ENCODE peak calls at places on chromosomes 12 and 14, in ten cellular contexts. One of them, this sample, is unnamed.

GRCh38 chr14:74356892-74357575 is 8.8 kb downstream of the VRTN start:
- DNase-seq in endothelial cell: no peak
- DNase-seq in activated T-cell treated with anti-CD3 and anti-CD28 coated beads, Interleukin-2, amount 50 U/mL, for 4 hours: no peak
- DNase-seq in naive B cell: no peak
- DNase-seq in heart right ventricle: no peak
- DNase-seq in T follicular helper cell: no peak
- DNase-seq in cardiac muscle cell: no peak
- DNase-seq in A549: no peak
- DNase-seq in HepG2: no peak
- DNase-seq in activated CD4-positive, alpha-beta T cell treated with anti-CD3 and anti-CD28 coated beads, Interleukin-2, amount 10 ng/mL, durations not matched to agents 7 days and 5 days: no peak
- DNase-seq in this sample: no peak

GRCh38 chr12:90287585-90287984 is 578.9 kb upstream of the ATP2B1 start:
- DNase-seq in endothelial cell: no peak
- DNase-seq in activated T-cell treated with anti-CD3 and anti-CD28 coated beads, Interleukin-2, amount 50 U/mL, for 4 hours: no peak
- DNase-seq in naive B cell: no peak
- DNase-seq in heart right ventricle: no peak
- DNase-seq in T follicular helper cell: no peak
- DNase-seq in cardiac muscle cell: no peak
- DNase-seq in A549: no peak
- DNase-seq in HepG2: no peak
- DNase-seq in activated CD4-positive, alpha-beta T cell treated with anti-CD3 and anti-CD28 coated beads, Interleukin-2, amount 10 ng/mL, durations not matched to agents 7 days and 5 days: no peak
- DNase-seq in this sample: no peak

GRCh38 chr14:90489306-90489705 is 92.5 kb downstream of the CALM1 start:
- DNase-seq in endothelial cell: no peak
- DNase-seq in activated T-cell treated with anti-CD3 and anti-CD28 coated beads, Interleukin-2, amount 50 U/mL, for 4 hours: no peak
- DNase-seq in naive B cell: no peak
- DNase-seq in heart right ventricle: no peak
- DNase-seq in T follicular helper cell: no peak
- DNase-seq in cardiac muscle cell: no peak
- DNase-seq in A549: no peak
- DNase-seq in HepG2: no peak
- DNase-seq in activated CD4-positive, alpha-beta T cell treated with anti-CD3 and anti-CD28 coated beads, Interleukin-2, amount 10 ng/mL, durations not matched to agents 7 days and 5 days: no peak
- DNase-seq in this sample: no peak

GRCh38 chr12:88958961-88959360 is 378.7 kb upstream of the KITLG start:
- DNase-seq in endothelial cell: no peak
- DNase-seq in activated T-cell treated with anti-CD3 and anti-CD28 coated beads, Interleukin-2, amount 50 U/mL, for 4 hours: no peak
- DNase-seq in naive B cell: no peak
- DNase-seq in heart right ventricle: no peak
- DNase-seq in T follicular helper cell: no peak
- DNase-seq in cardiac muscle cell: no peak
- DNase-seq in A549: no peak
- DNase-seq in HepG2: no peak
- DNase-seq in activated CD4-positive, alpha-beta T cell treated with anti-CD3 and anti-CD28 coated beads, Interleukin-2, amount 10 ng/mL, durations not matched to agents 7 days and 5 days: no peak
- DNase-seq in this sample: no peak

GRCh38 chr12:126337556-126337955 is 1272.3 kb downstream of the AACS start:
- DNase-seq in endothelial cell: no peak
- DNase-seq in activated T-cell treated with anti-CD3 and anti-CD28 coated beads, Interleukin-2, amount 50 U/mL, for 4 hours: no peak
- DNase-seq in naive B cell: no peak
- DNase-seq in heart right ventricle: no peak
- DNase-seq in T follicular helper cell: no peak
- DNase-seq in cardiac muscle cell: peak
- DNase-seq in A549: no peak
- DNase-seq in HepG2: no peak
- DNase-seq in activated CD4-positive, alpha-beta T cell treated with anti-CD3 and anti-CD28 coated beads, Interleukin-2, amount 10 ng/mL, durations not matched to agents 7 days and 5 days: no peak
- DNase-seq in this sample: no peak

GRCh38 chr14:42884100-42884499 is 1277.4 kb downstream of the LRFN5 start:
- DNase-seq in endothelial cell: no peak
- DNase-seq in activated T-cell treated with anti-CD3 and anti-CD28 coated beads, Interleukin-2, amount 50 U/mL, for 4 hours: no peak
- DNase-seq in naive B cell: no peak
- DNase-seq in heart right ventricle: no peak
- DNase-seq in T follicular helper cell: no peak
- DNase-seq in cardiac muscle cell: peak
- DNase-seq in A549: peak
- DNase-seq in HepG2: no peak
- DNase-seq in activated CD4-positive, alpha-beta T cell treated with anti-CD3 and anti-CD28 coated beads, Interleukin-2, amount 10 ng/mL, durations not matched to agents 7 days and 5 days: no peak
- DNase-seq in this sample: no peak

GRCh38 chr14:96091149-96091693 is 52.1 kb downstream of the C14orf132 start:
- DNase-seq in endothelial cell: no peak
- DNase-seq in activated T-cell treated with anti-CD3 and anti-CD28 coated beads, Interleukin-2, amount 50 U/mL, for 4 hours: no peak
- DNase-seq in naive B cell: no peak
- DNase-seq in heart right ventricle: no peak
- DNase-seq in T follicular helper cell: no peak
- DNase-seq in cardiac muscle cell: no peak
- DNase-seq in A549: no peak
- DNase-seq in HepG2: no peak
- DNase-seq in activated CD4-positive, alpha-beta T cell treated with anti-CD3 and anti-CD28 coated beads, Interleukin-2, amount 10 ng/mL, durations not matched to agents 7 days and 5 days: no peak
- DNase-seq in this sample: no peak

GRCh38 chr14:104039214-104039613 is 46.3 kb upstream of the ASPG start:
- DNase-seq in endothelial cell: no peak
- DNase-seq in activated T-cell treated with anti-CD3 and anti-CD28 coated beads, Interleukin-2, amount 50 U/mL, for 4 hours: no peak
- DNase-seq in naive B cell: no peak
- DNase-seq in heart right ventricle: no peak
- DNase-seq in T follicular helper cell: no peak
- DNase-seq in cardiac muscle cell: no peak
- DNase-seq in A549: no peak
- DNase-seq in HepG2: no peak
- DNase-seq in activated CD4-positive, alpha-beta T cell treated with anti-CD3 and anti-CD28 coated beads, Interleukin-2, amount 10 ng/mL, durations not matched to agents 7 days and 5 days: no peak
- DNase-seq in this sample: no peak

GRCh38 chr14:32565256-32565655 is 236.2 kb downstream of the AKAP6 start:
- DNase-seq in endothelial cell: no peak
- DNase-seq in activated T-cell treated with anti-CD3 and anti-CD28 coated beads, Interleukin-2, amount 50 U/mL, for 4 hours: no peak
- DNase-seq in naive B cell: no peak
- DNase-seq in heart right ventricle: no peak
- DNase-seq in T follicular helper cell: no peak
- DNase-seq in cardiac muscle cell: no peak
- DNase-seq in A549: no peak
- DNase-seq in HepG2: no peak
- DNase-seq in activated CD4-positive, alpha-beta T cell treated with anti-CD3 and anti-CD28 coated beads, Interleukin-2, amount 10 ng/mL, durations not matched to agents 7 days and 5 days: no peak
- DNase-seq in this sample: no peak

GRCh38 chr12:47896633-47897032 is 8.2 kb downstream of the VDR start:
- DNase-seq in endothelial cell: no peak
- DNase-seq in activated T-cell treated with anti-CD3 and anti-CD28 coated beads, Interleukin-2, amount 50 U/mL, for 4 hours: no peak
- DNase-seq in naive B cell: no peak
- DNase-seq in heart right ventricle: no peak
- DNase-seq in T follicular helper cell: no peak
- DNase-seq in cardiac muscle cell: no peak
- DNase-seq in A549: peak
- DNase-seq in HepG2: no peak
- DNase-seq in activated CD4-positive, alpha-beta T cell treated with anti-CD3 and anti-CD28 coated beads, Interleukin-2, amount 10 ng/mL, durations not matched to agents 7 days and 5 days: no peak
- DNase-seq in this sample: no peak

This sample was measured in activated gamma-delta T cell treated with Interleukin-2 at 50 U/mL for 16 hours.